ENCODE peak calls at places on chromosomes 1 and 21, in seven cellular contexts. J is ovary, T is prostate gland, E is lower lobe of right lung, D is GM23338, O is heart left ventricle, A is foreskin fibroblast. S is an unnamed sample.

GRCh38 chr21:26732442-26733221 is 112.6 kb downstream of the ADAMTS1 start:
- DNase-seq in D (peak), J (peak), A (peak), T (no peak), O (peak), E (peak), S (peak)

GRCh38 chr1:77282866-77283539 is 1.2 kb downstream of the AK5 start:
- DNase-seq in D (peak), T (no peak), A (no peak), J (no peak), E (no peak), O (no peak), S (no peak)

GRCh38 chr1:196955926-196956325 is 12.4 kb downstream of the CFHR2 start:
- DNase-seq in O (no peak), D (no peak), E (no peak), A (no peak), T (no peak), J (no peak), S (no peak)

GRCh38 chr1:74785944-74786343 is 53.0 kb downstream of the TYW3 start:
- DNase-seq in O (no peak), J (no peak), T (no peak), A (no peak), E (no peak), D (no peak), S (no peak)

GRCh38 chr1:183461350-183461749 is 10.9 kb upstream of the SMG7 start:
- DNase-seq in E (no peak), J (no peak), A (no peak), D (peak), T (no peak), O (no peak), S (peak)

GRCh38 chr1:234836045-234836681 is 226.2 kb upstream of the IRF2BP2 start:
- DNase-seq in T (no peak), A (no peak), O (no peak), D (no peak), E (peak), J (no peak), S (no peak)

GRCh38 chr21:34604556-34604955 is 10.4 kb downstream of the RCAN1 start:
- DNase-seq in T (no peak), O (no peak), A (no peak), J (no peak), E (no peak), D (no peak), S (no peak)

GRCh38 chr1:234856719-234857310 is 246.8 kb upstream of the IRF2BP2 start:
- DNase-seq in E (no peak), A (no peak), T (no peak), O (no peak), J (peak), D (no peak), S (no peak)

GRCh38 chr1:164210211-164210739 is 348.7 kb upstream of the PBX1 start:
- DNase-seq in O (no peak), A (no peak), D (no peak), J (no peak), E (no peak), T (no peak), S (no peak)

GRCh38 chr21:17554619-17555472 is 42.0 kb downstream of the CXADR start:
- DNase-seq in O (no peak), E (no peak), A (peak), T (no peak), J (no peak), D (peak), S (no peak)

GRCh38 chr1:89603651-89604413 is 29.1 kb upstream of the LRRC8C start:
- DNase-seq in T (no peak), O (no peak), E (no peak), A (peak), D (no peak), J (no peak), S (no peak)

GRCh38 chr21:35197191-35197590 is 148.1 kb upstream of the RUNX1 start:
- DNase-seq in E (no peak), A (no peak), T (no peak), O (no peak), D (no peak), J (no peak), S (no peak)

GRCh38 chr1:226920446-226920894 is 19.6 kb upstream of the COQ8A start:
- DNase-seq in D (no peak), E (no peak), O (peak), T (no peak), J (peak), A (no peak), S (no peak)

GRCh38 chr1:23558140-23558871 is 995 bp downstream of the ID3 start:
- DNase-seq in T (peak), O (peak), A (no peak), D (peak), J (peak), E (peak), S (peak)

S was measured in aorta.